ENCODE peak calls at places on chromosome 11, in five cellular contexts. F is globus pallidus; T is adrenal gland; L is stimulated activated CD4-positive, alpha-beta T cell treated with anti-CD3 and anti-CD28 coated beads, Interleukin-15, amount 100 ng/mL, for 1 hour; O is Calu3. E is an unnamed sample.

GRCh38 chr11:11179239-11179638 is 173.8 kb downstream of the CSNK2A3 start:
- DNase-seq in O (peak), F (peak), T (no peak), L (no peak), E (peak)

GRCh38 chr11:102780491-102780918 is at the start of gene MMP10:
- DNase-seq in T (no peak), F (no peak), O (no peak), L (no peak), E (peak)

GRCh38 chr11:95671768-95672167 is 117.8 kb downstream of the FAM76B start:
- DNase-seq in T (no peak), F (no peak), L (no peak), O (no peak), E (no peak)

GRCh38 chr11:102912482-102912830 is 37.7 kb upstream of the MMP12 start:
- DNase-seq in L (no peak), O (no peak), T (no peak), F (no peak), E (no peak)

GRCh38 chr11:126790550-126790981 is 210.0 kb downstream of the KIRREL3 start:
- DNase-seq in T (no peak), O (no peak), L (no peak), F (peak), E (peak)

GRCh38 chr11:10480026-10480425 is 25.0 kb downstream of the AMPD3 start:
- DNase-seq in L (no peak), O (no peak), F (no peak), T (peak), E (no peak)

GRCh38 chr11:87035976-87036583 is 1.7 kb upstream of the TMEM135 start:
- DNase-seq in O (no peak), T (no peak), F (no peak), L (no peak), E (no peak)

GRCh38 chr11:32817843-32818183 is 11.9 kb upstream of the PRRG4 start:
- DNase-seq in L (no peak), T (no peak), O (no peak), F (no peak), E (no peak)

GRCh38 chr11:17267576-17267975 is 9.0 kb upstream of the NUCB2 start:
- DNase-seq in O (peak), F (no peak), L (no peak), T (no peak), E (peak)

GRCh38 chr11:43944761-43945311 is 2.4 kb downstream of the C11orf96 start:
- DNase-seq in T (peak), F (peak), O (peak), L (peak), E (peak)

GRCh38 chr11:2579315-2580060 is 120.3 kb downstream of the KCNQ1OT1 start:
- DNase-seq in O (no peak), T (peak), L (peak), F (no peak), E (no peak)

GRCh38 chr11:113401718-113402117 is 14.1 kb downstream of the ANKK1 start:
- DNase-seq in T (peak), L (no peak), O (peak), F (peak), E (no peak)

GRCh38 chr11:34502949-34503348 is 10.6 kb downstream of the ELF5 start:
- DNase-seq in L (no peak), F (no peak), O (no peak), T (no peak), E (no peak)

GRCh38 chr11:70142171-70142875 is 60.8 kb upstream of the FADD start:
- DNase-seq in F (no peak), T (no peak), O (peak), L (no peak), E (no peak)

GRCh38 chr11:102489469-102490145 is 37.0 kb upstream of the TMEM123 start:
- DNase-seq in O (no peak), T (no peak), F (no peak), L (no peak), E (no peak)

GRCh38 chr11:92071660-92072059 is 153.0 kb upstream of the FAT3 start:
- DNase-seq in T (no peak), O (no peak), F (no peak), L (no peak), E (no peak)

GRCh38 chr11:105357764-105358163 is 218.2 kb upstream of the CARD18 start:
- DNase-seq in T (no peak), L (no peak), F (no peak), O (no peak), E (no peak)

GRCh38 chr11:15985863-15986139 is 370.5 kb downstream of the SOX6 start:
- DNase-seq in O (no peak), F (no peak), T (no peak), L (no peak), E (no peak)

GRCh38 chr11:38384568-38384967 is 1786.5 kb upstream of the RAG2 start:
- DNase-seq in L (no peak), T (no peak), O (no peak), F (no peak), E (no peak)

GRCh38 chr11:64299847-64300648 is at the start of gene CATSPERZ:
- DNase-seq in O (no peak), F (no peak), L (no peak), T (no peak), E (no peak)

GRCh38 chr11:80165763-80166162 is 724.9 kb upstream of the TENM4 start:
- DNase-seq in T (no peak), L (no peak), O (no peak), F (no peak), E (no peak)

GRCh38 chr11:70487763-70488162 is 89.4 kb downstream of the CTTN start:
- DNase-seq in T (no peak), F (no peak), O (no peak), L (no peak), E (no peak)

GRCh38 chr11:120184946-120185677 is 25.7 kb upstream of the OAF start:
- DNase-seq in F (no peak), O (no peak), L (no peak), T (peak), E (no peak)

GRCh38 chr11:112279901-112280267 is 19.2 kb upstream of the PLET1 start:
- DNase-seq in T (peak), O (peak), L (peak), F (peak), E (peak)

GRCh38 chr11:107018902-107019493 is 722 bp upstream of the GUCY1A2 start:
- DNase-seq in T (peak), O (peak), L (no peak), F (peak), E (peak)

GRCh38 chr11:69940246-69940610 is 121.0 kb upstream of the FGF3 start:
- DNase-seq in T (no peak), O (no peak), L (no peak), F (no peak), E (no peak)

GRCh38 chr11:118175031-118175531 is 1.4 kb downstream of the SCN2B start:
- DNase-seq in T (no peak), O (no peak), F (peak), L (no peak), E (no peak)